ENCODE peak calls at places on chromosomes 13 and 19, in four cellular contexts. One of them, this sample, is unnamed.

GRCh38 chr19:39514840-39515550 is at the start of gene SELENOV:
- DNase-seq in mucosa of gallbladder: no peak
- DNase-seq in upper lobe of right lung: no peak
- DNase-seq in caudate nucleus: no peak
- DNase-seq in this sample: no peak

GRCh38 chr13:50676602-50677001 is 166.9 kb downstream of the DLEU7 start:
- DNase-seq in mucosa of gallbladder: no peak
- DNase-seq in upper lobe of right lung: no peak
- DNase-seq in caudate nucleus: no peak
- DNase-seq in this sample: no peak

GRCh38 chr19:7456964-7457541 is 31.8 kb downstream of the PEX11G start:
- DNase-seq in mucosa of gallbladder: no peak
- DNase-seq in upper lobe of right lung: no peak
- DNase-seq in caudate nucleus: no peak
- DNase-seq in this sample: no peak

GRCh38 chr13:48487968-48488367 is 44.9 kb downstream of the RCBTB2 start:
- DNase-seq in mucosa of gallbladder: no peak
- DNase-seq in upper lobe of right lung: no peak
- DNase-seq in caudate nucleus: no peak
- DNase-seq in this sample: no peak

GRCh38 chr19:46697142-46697960 is 19.6 kb downstream of the PRKD2 start:
- DNase-seq in mucosa of gallbladder: peak
- DNase-seq in upper lobe of right lung: peak
- DNase-seq in caudate nucleus: no peak
- DNase-seq in this sample: peak

GRCh38 chr13:114130708-114131580 is 1.5 kb downstream of the RASA3 start:
- DNase-seq in mucosa of gallbladder: peak
- DNase-seq in upper lobe of right lung: no peak
- DNase-seq in caudate nucleus: no peak
- DNase-seq in this sample: no peak

GRCh38 chr19:55485439-55486011 is 537 bp downstream of the NAT14 start:
- DNase-seq in mucosa of gallbladder: no peak
- DNase-seq in upper lobe of right lung: no peak
- DNase-seq in caudate nucleus: no peak
- DNase-seq in this sample: peak

GRCh38 chr19:18832331-18833140 is 777 bp downstream of the UPF1 start:
- DNase-seq in mucosa of gallbladder: no peak
- DNase-seq in upper lobe of right lung: no peak
- DNase-seq in caudate nucleus: no peak
- DNase-seq in this sample: peak

GRCh38 chr13:73259061-73259908 is 200.5 kb downstream of the KLF5 start:
- DNase-seq in mucosa of gallbladder: no peak
- DNase-seq in upper lobe of right lung: no peak
- DNase-seq in caudate nucleus: no peak
- DNase-seq in this sample: no peak

GRCh38 chr13:73708393-73708985 is 425.7 kb downstream of the KLF12 start:
- DNase-seq in mucosa of gallbladder: peak
- DNase-seq in upper lobe of right lung: no peak
- DNase-seq in caudate nucleus: peak
- DNase-seq in this sample: no peak

GRCh38 chr19:9413240-9413954 is 22.0 kb downstream of the ZNF266 start:
- DNase-seq in mucosa of gallbladder: no peak
- DNase-seq in upper lobe of right lung: no peak
- DNase-seq in caudate nucleus: no peak
- DNase-seq in this sample: no peak

GRCh38 chr19:31834070-31834469 is 484.8 kb upstream of the TSHZ3 start:
- DNase-seq in mucosa of gallbladder: no peak
- DNase-seq in upper lobe of right lung: no peak
- DNase-seq in caudate nucleus: no peak
- DNase-seq in this sample: no peak

GRCh38 chr19:3409346-3410064 is 43.1 kb downstream of the NFIC start:
- DNase-seq in mucosa of gallbladder: peak
- DNase-seq in upper lobe of right lung: no peak
- DNase-seq in caudate nucleus: no peak
- DNase-seq in this sample: no peak

GRCh38 chr13:76619631-76620030 is 266.6 kb downstream of the KCTD12 start:
- DNase-seq in mucosa of gallbladder: no peak
- DNase-seq in upper lobe of right lung: no peak
- DNase-seq in caudate nucleus: no peak
- DNase-seq in this sample: no peak